ENCODE peak calls at places on chromosomes 4 and X, in six cellular contexts. G is endothelial cell of umbilical vein, K is right lobe of liver, T is lower lobe of right lung, P is AG04450, Q is PC-3. B is an unnamed sample.

GRCh38 chrX:150227321-150227860 is 135.7 kb upstream of the MAMLD1 start:
- DNase-seq in G (no peak), K (no peak), T (no peak), P (no peak), Q (no peak), B (no peak)

GRCh38 chrX:108516184-108516583 is 76.5 kb downstream of the COL4A5 start:
- DNase-seq in G (peak; percentile 45), K (no peak), T (no peak), P (no peak), Q (no peak), B (peak; percentile 27)

GRCh38 chr4:97073194-97073593 is 1070.1 kb downstream of the STPG2 start:
- DNase-seq in G (no peak), K (no peak), T (no peak), P (no peak), Q (no peak), B (no peak)

GRCh38 chr4:182111586-182111985 is 131.6 kb upstream of the TENM3 start:
- DNase-seq in G (no peak), K (no peak), T (no peak), P (no peak), Q (no peak), B (no peak)

GRCh38 chr4:169851750-169852149 is 94.0 kb upstream of the HPF1 start:
- DNase-seq in G (no peak), K (no peak), T (no peak), P (no peak), Q (no peak), B (no peak)

GRCh38 chr4:110071466-110071865 is 126.9 kb downstream of the ELOVL6 start:
- DNase-seq in G (no peak), K (no peak), T (peak; percentile 50), P (no peak), Q (no peak), B (no peak)

GRCh38 chr4:10296730-10297129 is 160.5 kb downstream of the ZNF518B start:
- DNase-seq in G (no peak), K (no peak), T (no peak), P (no peak), Q (no peak), B (no peak)

GRCh38 chrX:132809581-132809980 is 148.8 kb downstream of the HS6ST2 start:
- DNase-seq in G (peak; percentile 53), K (no peak), T (no peak), P (no peak), Q (peak; percentile 1), B (no peak)

GRCh38 chr4:101813604-101814003 is 23.1 kb downstream of the BANK1 start:
- DNase-seq in G (no peak), K (no peak), T (no peak), P (no peak), Q (no peak), B (no peak)

GRCh38 chrX:8846271-8846670 is 45.1 kb upstream of the FAM9A start:
- DNase-seq in G (no peak), K (no peak), T (no peak), P (no peak), Q (no peak), B (no peak)

GRCh38 chr4:5462896-5463295 is 245.5 kb downstream of the EVC2 start:
- DNase-seq in G (no peak), K (no peak), T (no peak), P (no peak), Q (no peak), B (no peak)

GRCh38 chrX:38262715-38263620 is 42.3 kb upstream of the SRPX start:
- DNase-seq in G (peak; percentile 29), K (no peak), T (no peak), P (peak; percentile 21), Q (no peak), B (peak; percentile 9)

GRCh38 chr4:3747582-3747906 is 18.6 kb upstream of the ADRA2C start:
- DNase-seq in G (no peak), K (no peak), T (no peak), P (no peak), Q (no peak), B (no peak)

GRCh38 chrX:11528623-11529022 is 137.1 kb downstream of the ARHGAP6 start:
- DNase-seq in G (no peak), K (no peak), T (no peak), P (no peak), Q (no peak), B (no peak)

GRCh38 chr4:137530176-137530575 is 2.1 kb downstream of the PCDH18 start:
- DNase-seq in G (no peak), K (no peak), T (no peak), P (no peak), Q (no peak), B (peak; percentile 86)

DNA sequence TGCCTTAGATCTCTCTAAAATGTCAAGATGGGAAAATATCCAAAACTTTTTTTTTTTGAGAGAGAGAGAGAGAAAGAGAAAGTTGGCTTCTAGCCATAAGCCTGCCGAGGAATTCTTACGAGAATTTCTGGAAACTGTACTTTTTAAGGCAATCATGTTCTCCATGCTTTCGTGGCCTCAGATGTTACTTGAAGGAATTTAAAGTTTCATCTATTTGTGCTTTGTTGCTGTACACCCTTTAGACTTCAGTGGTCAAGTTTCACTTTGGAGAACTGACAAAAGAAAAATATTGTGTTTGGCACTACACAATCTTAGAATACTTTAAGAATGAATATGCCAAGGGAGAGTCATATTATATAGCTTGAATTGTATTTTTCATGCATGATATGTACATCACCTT is 53.9 kb downstream of the FAT4 start:
- DNase-seq in G (peak; percentile 84), K (no peak), T (no peak), P (peak; percentile 53), Q (peak; percentile 66), B (peak; percentile 84)
- H3K4me3 ChIP-seq in G (peak overlapping the region; percentile 73), K (peak overlapping the region; percentile 50), T (peak overlapping the region; percentile 31), P (peak overlapping the region; percentile 54), Q (peak overlapping the region; percentile 53), B (peak overlapping the region; percentile 38)

GRCh38 chr4:145180298-145181090 is at the start of gene OTUD4:
- DNase-seq in G (peak; percentile 96), K (peak; percentile 98), T (peak; percentile 98), P (peak; percentile 81), Q (peak; percentile 96), B (peak; percentile 93)
- TF ChIP-seq CTCF in G (peak; percentile 25), K (no peak), T (peak; percentile 23), P (peak; percentile 23), Q (no peak), B (peak; percentile 27)

GRCh38 chr4:108906006-108906405 is 143.2 kb upstream of the ETNPPL start:
- DNase-seq in G (no peak), K (no peak), T (no peak), P (no peak), Q (no peak), B (no peak)
- H3K27ac ChIP-seq in G (no peak overlapping the region), K (no peak overlapping the region), T (no peak overlapping the region), P (no peak overlapping the region), Q (no peak overlapping the region), B (no peak overlapping the region)

DNA sequence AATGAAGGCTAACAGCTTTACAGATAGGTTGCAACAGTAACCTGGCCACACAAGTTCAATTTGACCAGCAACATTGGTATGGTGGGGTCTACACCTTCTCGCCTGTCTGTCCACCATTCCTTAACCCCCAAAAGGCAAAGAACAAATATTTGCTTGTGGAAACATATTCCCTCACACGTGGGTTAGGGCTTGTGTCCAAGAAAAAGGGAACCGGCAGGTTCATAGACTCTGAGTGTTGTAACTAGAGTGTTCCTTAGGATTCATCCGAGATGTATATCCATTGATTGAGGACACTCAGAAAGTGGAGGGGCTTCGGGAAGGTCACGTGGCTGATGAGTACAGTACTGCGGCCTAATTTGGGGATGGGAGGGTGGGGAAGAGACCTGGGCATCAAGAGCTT is 54.1 kb downstream of the C4orf51 start:
- DNase-seq in G (no peak), K (no peak), T (no peak), P (no peak), Q (peak; percentile 44), B (peak; percentile 13)
- H3K4me3 ChIP-seq in G (no peak overlapping the region), K (no peak overlapping the region), T (no peak overlapping the region), P (peak overlapping the region; percentile 62), Q (peak overlapping the region; percentile 49), B (no peak overlapping the region)

DNA sequence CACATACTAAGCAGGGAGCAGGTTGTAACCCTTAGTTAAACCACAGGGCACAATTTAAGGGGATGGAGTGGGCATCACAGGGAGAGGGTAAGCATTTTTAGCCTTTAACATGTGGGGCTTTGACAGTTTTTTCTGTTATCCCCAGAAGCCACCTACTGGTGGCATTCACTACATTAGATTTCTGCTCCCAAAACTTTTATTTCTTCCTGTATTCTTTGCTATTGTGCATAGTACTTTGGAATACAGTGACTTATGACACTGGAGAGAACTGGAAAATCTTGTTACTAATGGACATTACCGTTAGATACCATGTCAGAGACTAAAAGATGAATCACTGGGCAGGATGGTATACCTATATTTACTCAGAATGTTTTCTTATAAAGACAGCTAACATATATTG is 7.3 kb downstream of the TRIM75 start:
- DNase-seq in G (no peak), K (no peak), T (no peak), P (no peak), Q (peak; percentile 62), B (no peak)
- TF ChIP-seq CTCF in G (no peak), K (no peak), T (no peak), P (peak; percentile 34), Q (peak; percentile 55), B (peak; percentile 37)

DNA sequence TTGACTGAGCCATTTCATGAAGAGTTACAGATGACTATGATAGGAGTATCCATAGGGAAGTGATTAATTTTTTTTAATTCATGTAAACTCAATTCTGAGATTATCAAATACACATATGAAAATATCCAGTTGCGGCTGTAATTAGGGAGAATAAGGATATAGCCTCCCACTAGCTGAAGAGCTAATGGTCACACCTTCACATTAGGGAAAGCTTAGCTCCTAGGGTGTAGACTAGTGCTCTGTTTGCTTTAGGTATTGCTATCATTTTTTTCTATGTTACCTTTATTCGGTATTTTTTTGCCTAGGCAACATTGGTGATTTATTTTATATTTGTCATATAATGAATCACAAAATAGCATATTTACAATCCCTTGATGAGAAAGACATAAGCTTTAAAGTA is 39.6 kb upstream of the EPGN start:
- DNase-seq in G (no peak), K (no peak), T (no peak), P (no peak), Q (peak; percentile 58), B (no peak)
- H3K27ac ChIP-seq in G (no peak overlapping the region), K (no peak overlapping the region), T (no peak overlapping the region), P (no peak overlapping the region), Q (peak overlapping the region; percentile 95), B (no peak overlapping the region)

GRCh38 chr4:826508-827208 is 729 bp upstream of the CPLX1 start:
- DNase-seq in G (no peak), K (no peak), T (peak; percentile 38), P (no peak), Q (no peak), B (no peak)
- H3K4me3 ChIP-seq in G (no peak overlapping the region), K (no peak overlapping the region), T (no peak overlapping the region), P (no peak overlapping the region), Q (no peak overlapping the region), B (no peak overlapping the region)

DNA sequence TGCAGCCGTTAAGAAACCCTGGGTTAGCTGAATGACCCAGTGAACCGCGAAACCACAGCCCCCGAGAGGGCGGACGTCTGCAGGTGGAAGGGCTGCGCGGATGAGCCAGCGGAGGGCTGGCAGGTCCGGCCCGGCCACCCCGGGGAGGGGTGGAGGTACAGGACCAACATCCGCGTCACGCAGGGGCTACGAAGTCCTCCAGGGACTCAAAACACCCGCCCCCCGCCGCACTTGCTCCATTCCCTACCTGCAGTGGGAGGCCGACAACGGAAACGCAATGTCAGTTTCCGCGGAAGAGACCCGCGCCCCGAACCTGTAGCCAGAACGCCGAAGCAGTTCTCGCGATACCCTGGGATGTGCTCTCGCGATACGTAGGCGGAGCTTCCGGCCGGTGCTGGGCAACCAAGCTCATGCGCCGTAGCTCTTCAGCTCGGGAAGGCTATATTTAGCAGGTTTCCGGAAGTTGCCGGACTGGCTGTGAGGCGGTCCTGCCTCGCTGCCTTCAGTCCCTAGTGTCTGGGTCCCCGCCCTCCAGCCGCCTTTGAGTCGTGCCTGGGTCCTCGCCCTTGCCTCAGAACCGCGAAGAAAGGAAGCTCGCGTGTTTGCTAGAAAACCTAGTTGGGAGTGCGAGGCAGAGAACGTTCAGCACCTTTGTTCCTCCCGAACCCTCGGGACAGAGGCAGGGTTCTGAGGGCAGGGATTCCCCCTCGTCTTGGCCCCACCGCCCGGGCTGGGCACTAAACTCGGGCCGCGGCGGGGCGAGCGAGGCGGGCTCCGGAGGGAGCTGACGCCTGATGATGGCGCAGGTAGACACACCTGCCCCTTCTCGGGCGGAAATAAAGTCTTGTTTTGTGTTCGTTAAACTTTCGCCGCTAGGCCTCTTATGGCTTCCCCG is at the start of the genes OFD1 and TRAPPC2:
- DNase-seq in G (peak; percentile 91), K (peak; percentile 94), T (peak; percentile 94), P (peak; percentile 87), Q (peak; percentile 96), B (peak; percentile 96)
- TF ChIP-seq CTCF in G (no peak), K (no peak), T (no peak), P (no peak), Q (no peak), B (no peak)

B was measured in brain microvascular endothelial cell.